ENCODE peak calls at places on chromosomes 5 and 9, in five cellular contexts. K is right lobe of liver, F is fibroblast of mammary gland, A is IMR-90, I is uterus. E is an unnamed sample.

GRCh38 chr5:27472000-27472763 is 433.8 kb upstream of the CDH9 start:
- DNase-seq in K (peak; percentile 79), I (no peak), A (peak; percentile 19), F (peak; percentile 58), E (peak; percentile 28)

GRCh38 chr5:69368458-69369368 is 607 bp downstream of the AK6 start:
- DNase-seq in I (peak; percentile 17), F (peak; percentile 56), A (peak; percentile 54), K (no peak), E (peak; percentile 31)

GRCh38 chr5:139148306-139148705 is 49.9 kb downstream of the SIL1 start:
- DNase-seq in F (no peak), I (no peak), A (no peak), K (no peak), E (no peak)

GRCh38 chr5:56961746-56962145 is 9.8 kb upstream of the MIER3 start:
- DNase-seq in A (no peak), I (no peak), K (no peak), F (no peak), E (no peak)

GRCh38 chr5:541888-542692 is 17.8 kb upstream of the SLC9A3 start:
- DNase-seq in F (no peak), K (no peak), I (no peak), A (no peak), E (no peak)

GRCh38 chr5:178298283-178298807 is 65.7 kb upstream of the PHYKPL start:
- DNase-seq in I (no peak), F (no peak), K (peak; percentile 14), A (no peak), E (no peak)

GRCh38 chr9:137772281-137772873 is 105.2 kb upstream of the CACNA1B start:
- DNase-seq in K (no peak), I (no peak), F (no peak), A (no peak), E (no peak)

GRCh38 chr9:87887151-87887505 is 4.5 kb downstream of the SPATA31E1 start:
- DNase-seq in A (no peak), I (no peak), F (no peak), K (no peak), E (no peak)

GRCh38 chr5:180803181-180804128 is 849 bp upstream of the MGAT1 start:
- DNase-seq in K (peak; percentile 74), A (no peak), I (peak; percentile 45), F (peak; percentile 75), E (no peak)

GRCh38 chr5:44862808-44863207 is 54.1 kb downstream of the MRPS30 start:
- DNase-seq in A (peak; percentile 1), F (peak; percentile 21), K (no peak), I (no peak), E (no peak)

GRCh38 chr9:7320139-7320538 is 479.4 kb downstream of the DMAC1 start:
- DNase-seq in I (peak; percentile 67), A (peak; percentile 99), K (no peak), F (peak; percentile 100), E (peak; percentile 95)

GRCh38 chr5:80275347-80275746 is 19.5 kb upstream of the SERINC5 start:
- DNase-seq in A (peak; percentile 21), F (peak; percentile 21), K (no peak), I (no peak), E (no peak)

GRCh38 chr5:97276721-97277120 is 93.7 kb upstream of the RIOK2 start:
- DNase-seq in K (no peak), I (no peak), F (no peak), A (no peak), E (no peak)

GRCh38 chr5:106094128-106094726 is 1576.5 kb downstream of the EFNA5 start:
- DNase-seq in A (peak; percentile 69), F (peak; percentile 27), I (no peak), K (no peak), E (no peak)

GRCh38 chr9:129810116-129810515 is 7.1 kb downstream of the TOR1B start:
- DNase-seq in A (no peak), K (no peak), F (no peak), I (no peak), E (no peak)

GRCh38 chr9:5976668-5977397 is 38.6 kb downstream of the RANBP6 start:
- DNase-seq in F (peak; percentile 13), K (no peak), A (peak; percentile 4), I (no peak), E (no peak)

GRCh38 chr9:15135167-15135792 is 171.7 kb downstream of the TTC39B start:
- DNase-seq in F (peak; percentile 84), I (peak; percentile 66), A (peak; percentile 69), K (peak; percentile 51), E (peak; percentile 67)

GRCh38 chr5:10453564-10453963 is 11.9 kb downstream of the ROPN1L start:
- DNase-seq in A (peak; percentile 28), K (peak; percentile 37), I (no peak), F (peak; percentile 16), E (peak; percentile 61)

GRCh38 chr5:134938020-134938419 is 29.7 kb upstream of the CATSPER3 start:
- DNase-seq in F (no peak), K (no peak), A (no peak), I (no peak), E (no peak)

GRCh38 chr9:78436873-78437272 is 139.9 kb downstream of the PSAT1 start:
- DNase-seq in F (no peak), I (no peak), A (no peak), K (no peak), E (no peak)

GRCh38 chr9:134538856-134539562 is 102.6 kb upstream of the COL5A1 start:
- DNase-seq in I (no peak), K (no peak), F (no peak), A (no peak), E (no peak)

GRCh38 chr5:77180167-77181081 is 30.1 kb upstream of the PDE8B start:
- DNase-seq in K (peak; percentile 71), F (no peak), A (no peak), I (no peak), E (no peak)

GRCh38 chr5:57532513-57533497 is 50.2 kb upstream of the ACTBL2 start:
- DNase-seq in F (peak; percentile 49), K (no peak), A (peak; percentile 79), I (no peak), E (peak; percentile 18)

GRCh38 chr9:38026021-38026809 is 42.8 kb downstream of the SHB start:
- DNase-seq in K (peak; percentile 76), I (peak; percentile 71), A (peak; percentile 98), F (peak; percentile 92), E (peak; percentile 93)

GRCh38 chr5:179301376-179301775 is 43.9 kb downstream of the ADAMTS2 start:
- DNase-seq in F (no peak), K (no peak), A (no peak), I (no peak), E (no peak)

GRCh38 chr5:116778015-116778414 is 203.4 kb upstream of the SEMA6A start:
- DNase-seq in A (no peak), F (no peak), I (no peak), K (no peak), E (no peak)

GRCh38 chr5:112594941-112595340 is 142.7 kb upstream of the APC start:
- DNase-seq in F (no peak), K (no peak), I (no peak), A (no peak), E (no peak)

GRCh38 chr9:545480-545879 is 296.0 kb upstream of the DMRT1 start:
- DNase-seq in F (no peak), A (no peak), K (no peak), I (peak; percentile 81), E (no peak)

GRCh38 chr9:98302938-98303337 is 47.5 kb upstream of the TBC1D2 start:
- DNase-seq in F (no peak), A (no peak), I (no peak), K (no peak), E (no peak)

GRCh38 chr5:163387970-163388369 is 49.4 kb upstream of the CCNG1 start:
- DNase-seq in I (no peak), K (no peak), A (no peak), F (no peak), E (no peak)

GRCh38 chr9:129595903-129596540 is 24.9 kb downstream of the C9orf50 start:
- DNase-seq in F (no peak), I (no peak), A (no peak), K (no peak), E (no peak)

GRCh38 chr9:82168585-82168984 is 180.0 kb downstream of the SPATA31D1 start:
- DNase-seq in F (peak; percentile 65), I (no peak), A (peak; percentile 57), K (no peak), E (no peak)

GRCh38 chr5:169258372-169259000 is 42.5 kb downstream of the SLIT3 start:
- DNase-seq in I (no peak), F (peak; percentile 69), A (no peak), K (no peak), E (peak; percentile 32)

GRCh38 chr5:174056064-174056842 is 10.7 kb downstream of the NSG2 start:
- DNase-seq in A (no peak), I (no peak), K (no peak), F (no peak), E (no peak)
- TF ChIP-seq CTCF in A (no peak), I (no peak), K (no peak), F (no peak), E (peak; percentile 19)

GRCh38 chr5:90844931-90845330 is 286.3 kb downstream of the ADGRV1 start:
- DNase-seq in A (no peak), I (no peak), K (no peak), F (no peak), E (no peak)
- TF ChIP-seq CTCF in A (no peak), I (no peak), K (no peak), F (no peak), E (no peak)

GRCh38 chr5:122112063-122112462 is 17.3 kb upstream of the ZNF474 start:
- DNase-seq in I (no peak), K (no peak), F (no peak), A (no peak), E (no peak)

GRCh38 chr5:122110990-122111389 is 18.4 kb upstream of the ZNF474 start:
- DNase-seq in I (no peak), F (no peak), K (no peak), A (no peak), E (no peak)

GRCh38 chr5:122105909-122106308 is 23.4 kb upstream of the ZNF474 start:
- DNase-seq in I (no peak), K (no peak), F (no peak), A (no peak), E (no peak)

GRCh38 chr5:122112733-122113558 is 16.4 kb upstream of the ZNF474 start:
- DNase-seq in K (no peak), F (no peak), I (no peak), A (no peak), E (no peak)

GRCh38 chr5:122111513-122111912 is 17.8 kb upstream of the ZNF474 start:
- DNase-seq in I (no peak), K (no peak), A (no peak), F (no peak), E (no peak)
- TF ChIP-seq CTCF in I (no peak), K (no peak), A (no peak), F (no peak), E (no peak)

DNA sequence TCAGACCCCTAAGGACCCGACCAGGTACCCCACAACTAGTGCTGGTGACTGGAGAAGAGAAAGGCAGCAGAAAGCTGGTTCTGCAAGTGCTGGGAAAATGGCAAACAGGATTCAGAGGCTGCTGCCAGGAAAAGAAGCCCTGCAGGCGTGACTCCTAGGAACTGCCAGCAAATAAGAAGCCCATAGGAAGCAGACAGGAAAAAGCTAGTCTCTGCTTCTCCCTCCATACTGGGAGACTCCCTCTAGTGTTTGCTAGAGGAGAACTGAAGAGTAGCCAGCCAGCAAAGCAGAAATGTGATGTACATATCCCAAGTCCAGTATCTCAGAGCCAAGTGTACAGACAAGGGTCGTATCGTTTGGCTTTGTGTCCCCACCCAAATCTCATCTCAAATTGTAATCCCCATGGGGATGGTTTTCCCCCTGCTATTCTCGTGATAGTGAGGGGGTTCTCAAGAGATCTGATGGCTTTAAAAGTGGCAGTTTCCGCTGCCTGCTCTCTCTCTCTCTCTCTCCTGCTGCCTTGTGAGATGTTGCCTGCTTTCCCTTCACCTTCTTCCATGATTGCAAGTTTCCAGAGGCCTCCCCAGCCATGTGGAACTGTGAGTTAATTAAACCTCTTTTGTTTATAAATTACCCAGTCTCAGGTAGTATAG is 38.1 kb upstream of the TUSC1 start:
- DNase-seq in F (peak; percentile 60), K (no peak), I (no peak), A (peak; percentile 74), E (peak; percentile 7)
- TF ChIP-seq CTCF in F (peak; percentile 56), K (peak; percentile 53), I (peak; percentile 34), A (peak; percentile 61), E (peak; percentile 48)

E was measured in HFFc6.